ENCODE peak calls at places on chromosomes 1 and 21, in six cellular contexts. W is HCT116; M is CD8-positive, alpha-beta T cell; L is right lobe of liver; O is fibroblast of lung; H is left ventricle myocardium inferior. G is an unnamed sample.

GRCh38 chr1:182707116-182707515 is 22.7 kb upstream of the RGS8 start:
- DNase-seq in W (no peak), M (no peak), L (peak), O (no peak), H (peak), G (no peak)

GRCh38 chr1:47767741-47768100 is 229.5 kb downstream of the TRABD2B start:
- DNase-seq in W (no peak), M (no peak), L (no peak), O (no peak), H (peak), G (no peak)

GRCh38 chr1:53511933-53512806 is 53.0 kb downstream of the DMRTB1 start:
- DNase-seq in W (no peak), M (no peak), L (no peak), O (peak), H (peak), G (no peak)

GRCh38 chr1:224689354-224689753 is 73.2 kb downstream of the CNIH3 start:
- DNase-seq in W (no peak), M (no peak), L (no peak), O (no peak), H (no peak), G (no peak)

GRCh38 chr1:30407862-30408580 is 315.4 kb downstream of the MATN1 start:
- DNase-seq in W (no peak), M (peak), L (no peak), O (peak), H (no peak), G (no peak)

GRCh38 chr21:37593015-37593414 is 226.4 kb downstream of the DYRK1A start:
- DNase-seq in W (no peak), M (no peak), L (no peak), O (no peak), H (no peak), G (no peak)

GRCh38 chr21:45957986-45958610 is 23.5 kb upstream of the COL6A1 start:
- DNase-seq in W (no peak), M (no peak), L (no peak), O (peak), H (peak), G (no peak)

GRCh38 chr1:221801773-221802516 is 60.1 kb upstream of the DUSP10 start:
- DNase-seq in W (no peak), M (no peak), L (no peak), O (peak), H (no peak), G (peak)

GRCh38 chr1:212749924-212750535 is 41.5 kb downstream of the NSL1 start:
- DNase-seq in W (peak), M (no peak), L (no peak), O (peak), H (no peak), G (peak)

GRCh38 chr1:183070923-183071618 is 47.9 kb downstream of the LAMC1 start:
- DNase-seq in W (no peak), M (no peak), L (no peak), O (peak), H (no peak), G (no peak)

GRCh38 chr1:155052412-155053400 is 1.6 kb downstream of the ADAM15 start:
- DNase-seq in W (no peak), M (no peak), L (no peak), O (no peak), H (peak), G (peak)

GRCh38 chr1:233639611-233640010 is 25.7 kb downstream of the KCNK1 start:
- DNase-seq in W (no peak), M (no peak), L (no peak), O (peak), H (no peak), G (no peak)

GRCh38 chr1:166302919-166303758 is 136.3 kb upstream of the FAM78B start:
- DNase-seq in W (no peak), M (no peak), L (no peak), O (no peak), H (no peak), G (no peak)

GRCh38 chr21:35048706-35049617 is at the start of gene RUNX1:
- DNase-seq in W (no peak), M (peak), L (peak), O (peak), H (no peak), G (peak)

GRCh38 chr1:185376840-185377635 is 60.0 kb upstream of the IVNS1ABP start:
- DNase-seq in W (no peak), M (no peak), L (no peak), O (peak), H (no peak), G (no peak)
- H3K27ac ChIP-seq in W (no peak), M (no peak), L (peak), O (no peak), H (no peak), G (no peak)

GRCh38 chr1:241857131-241857530 is 9.1 kb downstream of the EXO1 start:
- DNase-seq in W (no peak), M (no peak), L (no peak), O (no peak), H (no peak), G (no peak)
- H3K27ac ChIP-seq in W (no peak), M (no peak), L (no peak), O (no peak), H (no peak), G (no peak)

GRCh38 chr1:15767941-15768340 is 9.3 kb downstream of the FBLIM1 start:
- DNase-seq in W (no peak), M (no peak), L (no peak), O (no peak), H (no peak), G (no peak)

GRCh38 chr1:15764269-15764764 is 5.7 kb downstream of the FBLIM1 start:
- DNase-seq in W (no peak), M (no peak), L (no peak), O (no peak), H (no peak), G (peak)

GRCh38 chr1:15765495-15766194 is 7.0 kb downstream of the FBLIM1 start:
- DNase-seq in W (no peak), M (no peak), L (no peak), O (peak), H (no peak), G (peak)

GRCh38 chr1:15762546-15762945 is 4.0 kb downstream of the FBLIM1 start:
- DNase-seq in W (no peak), M (no peak), L (no peak), O (no peak), H (no peak), G (no peak)

GRCh38 chr1:15764890-15765289 is 6.3 kb downstream of the FBLIM1 start:
- DNase-seq in W (no peak), M (no peak), L (no peak), O (no peak), H (no peak), G (no peak)
- H3K27ac ChIP-seq in W (no peak), M (no peak), L (no peak), O (no peak), H (peak), G (peak)

DNA sequence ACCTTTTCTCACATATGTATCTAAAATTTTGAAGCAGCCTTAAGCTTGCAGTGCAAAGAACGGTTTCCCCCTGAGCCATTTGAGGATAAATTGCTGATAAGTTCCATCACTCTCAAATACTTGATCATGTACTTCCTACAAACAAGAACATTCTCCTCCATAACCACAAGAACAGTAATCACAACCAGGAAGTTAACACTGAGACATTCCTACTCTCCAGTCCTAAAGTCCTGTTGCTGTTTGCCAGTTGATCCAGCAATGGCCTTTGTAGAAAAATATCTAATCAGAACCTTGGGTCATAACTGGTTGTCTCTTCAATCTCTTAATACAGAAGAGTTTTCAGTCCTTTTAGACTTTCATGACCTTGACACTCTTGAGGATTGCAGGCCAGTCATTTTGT is 34.4 kb downstream of the CAMTA1 start:
- DNase-seq in W (no peak), M (no peak), L (no peak), O (peak), H (no peak), G (no peak)
- H3K27ac ChIP-seq in W (no peak), M (no peak), L (peak), O (no peak), H (no peak), G (no peak)